ENCODE peak calls at places on chromosomes 11 and 22, in five cellular contexts. One of them, this sample, is unnamed.

GRCh38 chr22:23553922-23554870 is 25.9 kb downstream of the IGLL1 start:
- DNase-seq in GM12878: no peak
- DNase-seq in K562: no peak
- DNase-seq in HepG2: no peak
- DNase-seq in H1: no peak
- DNase-seq in this sample: no peak

GRCh38 chr22:27816552-27816951 is 15.0 kb upstream of the MN1 start:
- DNase-seq in GM12878: no peak
- DNase-seq in HepG2: no peak
- DNase-seq in H1: no peak
- DNase-seq in K562: no peak
- DNase-seq in this sample: no peak

GRCh38 chr11:91373497-91373896 is 851.1 kb upstream of the FAT3 start:
- DNase-seq in K562: no peak
- DNase-seq in GM12878: no peak
- DNase-seq in H1: no peak
- DNase-seq in HepG2: no peak
- DNase-seq in this sample: peak

GRCh38 chr22:17120711-17121234 is 387 bp downstream of the TMEM121B start:
- DNase-seq in HepG2: no peak
- DNase-seq in GM12878: no peak
- DNase-seq in H1: peak
- DNase-seq in K562: peak
- DNase-seq in this sample: peak

GRCh38 chr11:77055913-77056312 is 10.9 kb upstream of the CAPN5 start:
- DNase-seq in HepG2: no peak
- DNase-seq in GM12878: no peak
- DNase-seq in K562: no peak
- DNase-seq in H1: no peak
- DNase-seq in this sample: no peak

GRCh38 chr22:44576311-44577260 is 78.6 kb upstream of the RTL6 start:
- DNase-seq in K562: no peak
- DNase-seq in H1: no peak
- DNase-seq in HepG2: no peak
- DNase-seq in GM12878: no peak
- DNase-seq in this sample: no peak

GRCh38 chr11:34356918-34357645 is 728 bp downstream of the ABTB2 start:
- DNase-seq in GM12878: no peak
- DNase-seq in H1: peak
- DNase-seq in K562: peak
- DNase-seq in HepG2: no peak
- DNase-seq in this sample: peak

GRCh38 chr22:27238935-27239510 is 562.5 kb downstream of the MN1 start:
- DNase-seq in K562: peak
- DNase-seq in H1: no peak
- DNase-seq in GM12878: no peak
- DNase-seq in HepG2: no peak
- DNase-seq in this sample: no peak

GRCh38 chr11:119673389-119674336 is 55.3 kb downstream of the NECTIN1 start:
- DNase-seq in K562: peak
- DNase-seq in H1: no peak
- DNase-seq in HepG2: no peak
- DNase-seq in GM12878: peak
- DNase-seq in this sample: no peak

GRCh38 chr22:29306830-29307657 is 594 bp downstream of the GAS2L1 start:
- DNase-seq in GM12878: no peak
- DNase-seq in H1: no peak
- DNase-seq in HepG2: peak
- DNase-seq in K562: peak
- DNase-seq in this sample: peak

GRCh38 chr11:130269544-130269943 is 45.2 kb downstream of the ZBTB44 start:
- DNase-seq in K562: no peak
- DNase-seq in GM12878: peak
- DNase-seq in HepG2: no peak
- DNase-seq in H1: no peak
- DNase-seq in this sample: no peak

GRCh38 chr22:46622081-46622521 is 1.9 kb downstream of the GRAMD4 start:
- DNase-seq in HepG2: no peak
- DNase-seq in H1: peak
- DNase-seq in GM12878: no peak
- DNase-seq in K562: no peak
- DNase-seq in this sample: no peak

GRCh38 chr22:46578251-46578823 is 40.9 kb upstream of the CELSR1 start:
- DNase-seq in K562: no peak
- DNase-seq in H1: no peak
- DNase-seq in HepG2: no peak
- DNase-seq in GM12878: no peak
- DNase-seq in this sample: no peak

GRCh38 chr11:30392977-30393376 is 70.1 kb downstream of the ARL14EP start:
- DNase-seq in GM12878: no peak
- DNase-seq in HepG2: no peak
- DNase-seq in H1: no peak
- DNase-seq in K562: no peak
- DNase-seq in this sample: no peak

GRCh38 chr11:67352546-67353316 is 615 bp downstream of the POLD4 start:
- DNase-seq in H1: no peak
- DNase-seq in GM12878: no peak
- DNase-seq in HepG2: peak
- DNase-seq in K562: peak
- DNase-seq in this sample: peak

GRCh38 chr22:49268924-49269323 is 558.7 kb downstream of the BRD1 start:
- DNase-seq in H1: no peak
- DNase-seq in GM12878: no peak
- DNase-seq in K562: no peak
- DNase-seq in HepG2: no peak
- DNase-seq in this sample: no peak

GRCh38 chr11:11498195-11498594 is 123.6 kb downstream of the GALNT18 start:
- DNase-seq in K562: no peak
- DNase-seq in GM12878: no peak
- DNase-seq in H1: no peak
- DNase-seq in HepG2: no peak
- DNase-seq in this sample: no peak

GRCh38 chr11:84899134-84899533 is 728.0 kb downstream of the DLG2 start:
- DNase-seq in K562: no peak
- DNase-seq in GM12878: no peak
- DNase-seq in H1: no peak
- DNase-seq in HepG2: no peak
- DNase-seq in this sample: no peak

GRCh38 chr11:31419669-31420068 is 50.0 kb downstream of the DNAJC24 start:
- DNase-seq in GM12878: no peak
- DNase-seq in K562: no peak
- DNase-seq in H1: no peak
- DNase-seq in HepG2: no peak
- DNase-seq in this sample: no peak

GRCh38 chr11:1757861-1758610 is 5.7 kb downstream of the CTSD start:
- DNase-seq in H1: no peak
- DNase-seq in K562: no peak
- DNase-seq in HepG2: no peak
- DNase-seq in GM12878: no peak
- DNase-seq in this sample: no peak

GRCh38 chr11:126930100-126930841 is 70.3 kb downstream of the KIRREL3 start:
- DNase-seq in HepG2: no peak
- DNase-seq in K562: no peak
- DNase-seq in H1: no peak
- DNase-seq in GM12878: no peak
- DNase-seq in this sample: no peak

GRCh38 chr11:79174045-79175008 is 266.5 kb downstream of the TENM4 start:
- DNase-seq in K562: no peak
- DNase-seq in H1: peak
- DNase-seq in HepG2: no peak
- DNase-seq in GM12878: no peak
- DNase-seq in this sample: peak

GRCh38 chr11:57224537-57224936 is 12.5 kb downstream of the APLNR start:
- DNase-seq in H1: no peak
- DNase-seq in GM12878: no peak
- DNase-seq in HepG2: no peak
- DNase-seq in K562: no peak
- DNase-seq in this sample: no peak

GRCh38 chr22:16777284-16777924 is 47.8 kb downstream of the XKR3 start:
- DNase-seq in GM12878: no peak
- DNase-seq in H1: no peak
- DNase-seq in K562: no peak
- DNase-seq in HepG2: no peak
- DNase-seq in this sample: no peak

GRCh38 chr11:94926698-94927237 is 46.6 kb downstream of the CWC15 start:
- DNase-seq in K562: no peak
- DNase-seq in H1: no peak
- DNase-seq in GM12878: no peak
- DNase-seq in HepG2: no peak
- DNase-seq in this sample: peak

GRCh38 chr22:43998865-43999264 is 25.2 kb upstream of the PARVB start:
- DNase-seq in H1: no peak
- DNase-seq in GM12878: no peak
- DNase-seq in HepG2: no peak
- DNase-seq in K562: no peak
- DNase-seq in this sample: no peak

GRCh38 chr11:111911563-111912401 is at the start of gene CRYAB:
- DNase-seq in HepG2: peak
- DNase-seq in H1: no peak
- DNase-seq in K562: peak
- DNase-seq in GM12878: no peak
- DNase-seq in this sample: peak

GRCh38 chr11:65429724-65430405 is 7.3 kb downstream of the NEAT1 start:
- DNase-seq in GM12878: no peak
- DNase-seq in H1: no peak
- DNase-seq in HepG2: no peak
- DNase-seq in K562: peak
- DNase-seq in this sample: peak

GRCh38 chr22:49322861-49323622 is 504.6 kb downstream of the BRD1 start:
- DNase-seq in K562: no peak
- DNase-seq in HepG2: no peak
- DNase-seq in H1: peak
- DNase-seq in GM12878: no peak
- DNase-seq in this sample: no peak

GRCh38 chr22:44622147-44622427 is 79.9 kb upstream of the PRR5 start:
- DNase-seq in H1: no peak
- DNase-seq in GM12878: no peak
- DNase-seq in HepG2: no peak
- DNase-seq in K562: peak
- DNase-seq in this sample: no peak

GRCh38 chr11:110984147-110984546 is 261.4 kb upstream of the POU2AF2 start:
- DNase-seq in H1: no peak
- DNase-seq in GM12878: no peak
- DNase-seq in HepG2: no peak
- DNase-seq in K562: no peak
- DNase-seq in this sample: no peak

GRCh38 chr22:50599816-50600454 is 658 bp upstream of the MAPK8IP2 start:
- DNase-seq in GM12878: no peak
- DNase-seq in HepG2: peak
- DNase-seq in H1: peak
- DNase-seq in K562: peak
- DNase-seq in this sample: peak

GRCh38 chr11:116077092-116077491 is 572.9 kb upstream of the CADM1 start:
- DNase-seq in HepG2: no peak
- DNase-seq in K562: no peak
- DNase-seq in GM12878: no peak
- DNase-seq in H1: no peak
- DNase-seq in this sample: no peak

GRCh38 chr11:103842795-103843194 is 193.6 kb upstream of the DDI1 start:
- DNase-seq in HepG2: no peak
- DNase-seq in H1: no peak
- DNase-seq in K562: no peak
- DNase-seq in GM12878: no peak
- DNase-seq in this sample: no peak

GRCh38 chr22:18078329-18079041 is 695 bp downstream of the PEX26 start:
- DNase-seq in GM12878: no peak
- DNase-seq in HepG2: peak
- DNase-seq in H1: peak
- DNase-seq in K562: peak
- DNase-seq in this sample: peak

GRCh38 chr22:35663371-35663770 is 15.1 kb downstream of the APOL6 start:
- DNase-seq in H1: no peak
- DNase-seq in GM12878: no peak
- DNase-seq in HepG2: no peak
- DNase-seq in K562: no peak
- DNase-seq in this sample: no peak
- H3K4me2 ChIP-seq in H1: peak
- H3K4me2 ChIP-seq in GM12878: no peak
- H3K4me2 ChIP-seq in HepG2: no peak
- H3K4me2 ChIP-seq in K562: no peak
- H3K4me2 ChIP-seq in this sample: peak

GRCh38 chr11:13111813-13112130 is 102.7 kb downstream of the RASSF10 start:
- DNase-seq in HepG2: no peak
- DNase-seq in GM12878: no peak
- DNase-seq in K562: no peak
- DNase-seq in H1: no peak
- DNase-seq in this sample: no peak
- TF ChIP-seq CREB1 in HepG2: no peak
- TF ChIP-seq CREB1 in GM12878: no peak
- TF ChIP-seq CREB1 in K562: no peak
- TF ChIP-seq CREB1 in H1: no peak
- TF ChIP-seq CREB1 in this sample: no peak

GRCh38 chr11:133501643-133502535 is 30.4 kb downstream of the OPCML start:
- DNase-seq in H1: peak
- DNase-seq in K562: no peak
- DNase-seq in HepG2: no peak
- DNase-seq in GM12878: no peak
- DNase-seq in this sample: no peak
- H3K4me2 ChIP-seq in H1: no peak
- H3K4me2 ChIP-seq in K562: no peak
- H3K4me2 ChIP-seq in HepG2: no peak
- H3K4me2 ChIP-seq in GM12878: no peak
- H3K4me2 ChIP-seq in this sample: no peak

DNA sequence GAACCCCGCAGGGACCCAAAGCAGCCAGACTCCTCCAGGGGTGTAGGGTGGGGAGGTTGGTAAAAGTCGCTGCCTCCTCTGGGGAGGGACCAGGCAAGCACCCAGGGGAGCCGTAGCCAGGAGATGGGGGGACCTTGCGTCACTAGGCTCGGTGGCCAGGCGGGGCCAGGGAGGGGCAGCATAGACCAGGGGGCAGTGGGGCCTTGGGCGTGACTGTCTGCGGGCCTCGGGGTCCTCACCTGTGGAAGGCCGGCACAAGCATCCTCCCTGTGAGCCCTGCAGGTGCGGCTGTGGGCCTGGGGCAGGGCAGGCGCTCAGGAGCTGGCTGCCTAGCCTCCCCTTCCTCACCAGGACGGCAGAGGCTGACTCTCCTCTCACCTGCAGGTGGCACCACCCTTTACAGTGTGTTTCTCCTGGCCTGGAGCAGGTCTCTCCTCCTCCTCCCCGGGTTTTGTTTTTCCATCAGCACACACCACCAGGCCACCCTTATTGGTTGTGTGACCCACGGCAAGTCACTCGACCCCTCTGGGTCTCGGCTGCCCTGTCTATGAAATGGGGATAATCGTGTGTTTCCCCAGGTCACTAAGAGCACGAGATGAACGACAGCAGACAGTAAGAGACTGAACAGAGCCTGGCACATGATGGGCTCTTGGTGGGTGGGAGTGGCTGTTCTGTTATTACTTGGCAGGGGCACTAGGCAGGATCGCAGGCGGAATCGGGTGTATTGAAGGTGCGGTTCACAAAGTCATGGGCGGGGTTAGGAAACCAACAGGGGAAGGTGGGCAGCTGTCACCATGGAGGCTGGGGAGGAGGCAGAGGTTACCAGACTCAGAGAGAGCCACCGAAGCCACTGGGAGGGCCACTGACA is 52.7 kb downstream of the FLRT1 start:
- DNase-seq in GM12878: no peak
- DNase-seq in K562: peak
- DNase-seq in HepG2: peak
- DNase-seq in H1: peak
- DNase-seq in this sample: peak
- TF ChIP-seq CREB1 in GM12878: no peak
- TF ChIP-seq CREB1 in K562: no peak
- TF ChIP-seq CREB1 in HepG2: no peak
- TF ChIP-seq CREB1 in H1: no peak
- TF ChIP-seq CREB1 in this sample: no peak

GRCh38 chr11:128476031-128476430 is 111.3 kb downstream of the ETS1 start:
- DNase-seq in HepG2: no peak
- DNase-seq in K562: peak
- DNase-seq in GM12878: no peak
- DNase-seq in H1: no peak
- DNase-seq in this sample: no peak
- H3K4me2 ChIP-seq in HepG2: no peak
- H3K4me2 ChIP-seq in K562: no peak
- H3K4me2 ChIP-seq in GM12878: peak
- H3K4me2 ChIP-seq in H1: no peak
- H3K4me2 ChIP-seq in this sample: no peak

This sample was measured in GM23338.